ENCODE peak calls at places on chromosomes 3 and 15, in five cellular contexts. M is H9, U is neuronal stem cell, E is mesendoderm, W is mesenchymal stem cell. K is an unnamed sample.

GRCh38 chr15:97909291-97909891 is 51.1 kb upstream of the ARRDC4 start:
- DNase-seq in U (peak; percentile 63), W (peak; percentile 50), M (peak; percentile 75), E (peak; percentile 75), K (peak; percentile 50)

GRCh38 chr15:77457619-77458265 is 37.1 kb downstream of the HMG20A start:
- DNase-seq in M (no peak), U (no peak), E (no peak), W (peak; percentile 66), K (peak; percentile 68)

GRCh38 chr3:150074697-150075416 is 104.2 kb upstream of the PFN2 start:
- DNase-seq in E (no peak), W (no peak), M (no peak), U (no peak), K (no peak)

GRCh38 chr15:45094358-45094730 is 19.6 kb downstream of the DUOX2 start:
- DNase-seq in M (no peak), U (no peak), E (no peak), W (no peak), K (peak; percentile 16)

GRCh38 chr3:44076221-44076829 is 165.4 kb upstream of the TOPAZ1 start:
- DNase-seq in U (no peak), W (no peak), E (peak; percentile 53), M (peak; percentile 57), K (no peak)

GRCh38 chr3:178930116-178930515 is 141.5 kb downstream of the ZMAT3 start:
- DNase-seq in M (no peak), U (no peak), E (no peak), W (no peak), K (no peak)

GRCh38 chr15:92077353-92078080 is 224.0 kb downstream of the SLCO3A1 start:
- DNase-seq in W (peak; percentile 21), M (peak; percentile 86), U (peak; percentile 57), E (peak; percentile 88), K (peak; percentile 63)

GRCh38 chr15:92819312-92820232 is 80.6 kb upstream of the CHD2 start:
- DNase-seq in W (peak; percentile 32), U (no peak), M (no peak), E (peak; percentile 25), K (no peak)

GRCh38 chr15:60720493-60721231 is 241.7 kb upstream of the ICE2 start:
- DNase-seq in E (no peak), W (peak; percentile 41), M (no peak), U (no peak), K (no peak)

GRCh38 chr15:27730878-27731277 is 368.2 kb downstream of the OCA2 start:
- DNase-seq in M (no peak), E (no peak), U (no peak), W (no peak), K (peak; percentile 61)

GRCh38 chr15:69537085-69537484 is 84.5 kb downstream of the RPLP1 start:
- DNase-seq in W (no peak), E (peak; percentile 63), U (no peak), M (peak; percentile 41), K (no peak)

GRCh38 chr3:13023251-13024055 is 49.8 kb downstream of the IQSEC1 start:
- DNase-seq in M (no peak), U (no peak), E (no peak), W (peak; percentile 61), K (peak; percentile 28)

GRCh38 chr15:69777356-69777755 is 320.4 kb downstream of the TLE3 start:
- DNase-seq in W (no peak), M (no peak), E (no peak), U (no peak), K (no peak)

GRCh38 chr3:16884084-16884747 is 539 bp upstream of the PLCL2 start:
- DNase-seq in E (peak; percentile 78), U (peak; percentile 71), M (peak; percentile 83), W (peak; percentile 51), K (peak; percentile 6)
- H4K8ac ChIP-seq in E (no peak overlapping the region), U (no peak overlapping the region), M (no peak overlapping the region), W (no peak overlapping the region), K (no peak overlapping the region)

GRCh38 chr15:84981711-84982300 is at the start of gene PDE8A:
- DNase-seq in U (peak; percentile 40), M (peak; percentile 40), E (peak; percentile 62), W (peak; percentile 56), K (peak; percentile 31)
- H4K8ac ChIP-seq in U (no peak within 1 kb of the TSS), M (no peak within 1 kb of the TSS), E (no peak within 1 kb of the TSS), W (peak within 1 kb of the TSS; percentile 81), K (peak within 1 kb of the TSS; percentile 87)

DNA sequence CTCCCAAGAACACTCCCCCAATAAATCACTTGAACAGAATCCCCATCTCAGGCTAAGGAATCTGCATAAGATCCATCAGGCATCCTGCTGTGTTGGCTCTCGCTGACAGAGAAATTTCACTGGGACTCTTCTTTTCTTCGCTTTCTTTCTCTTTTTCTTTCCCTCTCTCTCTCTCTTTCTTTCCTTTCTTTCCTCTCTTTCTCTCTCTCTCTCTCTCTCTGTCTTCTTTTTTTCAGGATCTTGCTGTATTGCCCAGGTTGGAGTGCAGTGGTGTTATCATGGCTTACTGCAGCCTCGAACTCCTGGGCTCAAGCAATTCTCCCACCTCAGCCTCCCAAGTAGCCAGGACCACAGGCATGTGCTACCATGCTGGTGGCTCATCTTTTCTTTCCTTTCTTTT is 4.5 kb upstream of the SLC28A1 start:
- DNase-seq in W (no peak), M (no peak), E (no peak), U (no peak), K (no peak)
- H4K8ac ChIP-seq in W (no peak overlapping the region), M (no peak overlapping the region), E (no peak overlapping the region), U (no peak overlapping the region), K (no peak overlapping the region)

GRCh38 chr3:122564155-122564912 is at the start of the genes DTX3L and PARP9:
- DNase-seq in U (peak; percentile 37), W (peak; percentile 88), E (peak; percentile 76), M (peak; percentile 69), K (peak; percentile 73)

GRCh38 chr3:122562923-122563716 is 980 bp downstream of the PARP9 start:
- DNase-seq in U (no peak), E (no peak), M (no peak), W (no peak), K (no peak)

GRCh38 chr3:122560680-122561079 is 3.4 kb downstream of the PARP9 start:
- DNase-seq in E (peak; percentile 72), U (no peak), M (no peak), W (peak; percentile 71), K (peak; percentile 71)

GRCh38 chr3:122559906-122560305 is 4.2 kb downstream of the PARP9 start:
- DNase-seq in E (peak; percentile 61), M (no peak), U (no peak), W (no peak), K (no peak)

DNA sequence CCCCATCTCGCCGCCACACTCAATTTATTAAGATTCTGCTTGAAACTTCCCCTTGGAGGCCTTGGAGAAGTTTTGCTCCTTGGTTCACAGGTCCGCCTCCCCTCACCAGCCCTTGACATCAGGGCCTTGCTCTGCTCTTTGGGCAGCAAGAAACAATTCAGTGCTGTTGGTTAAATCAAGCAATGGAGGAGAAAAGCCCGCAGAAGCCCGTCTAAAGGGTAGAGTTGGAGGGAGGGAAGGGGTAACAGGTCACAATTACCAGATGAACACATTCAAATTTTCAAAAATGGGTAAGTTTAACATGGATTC is 429 bp downstream of the PARP9 start:
- DNase-seq in U (no peak), E (peak; percentile 21), W (peak; percentile 37), M (no peak), K (no peak)
- H4K8ac ChIP-seq in U (no peak overlapping the region), E (no peak overlapping the region), W (peak overlapping the region; percentile 71), M (no peak overlapping the region), K (peak overlapping the region; percentile 79)

GRCh38 chr15:62985768-62986167 is 56.8 kb upstream of the TPM1 start:
- DNase-seq in M (no peak), W (peak; percentile 81), E (peak; percentile 63), U (no peak), K (peak; percentile 81)

GRCh38 chr15:62983956-62984355 is 58.6 kb upstream of the TPM1 start:
- DNase-seq in M (no peak), W (no peak), E (no peak), U (no peak), K (no peak)

GRCh38 chr15:62989366-62990055 is 53.0 kb upstream of the TPM1 start:
- DNase-seq in W (no peak), U (no peak), E (no peak), M (no peak), K (peak; percentile 17)

GRCh38 chr15:62988701-62989100 is 53.8 kb upstream of the TPM1 start:
- DNase-seq in E (no peak), M (peak; percentile 64), W (no peak), U (no peak), K (no peak)

GRCh38 chr15:62986948-62987347 is 55.6 kb upstream of the TPM1 start:
- DNase-seq in M (no peak), U (no peak), W (no peak), E (no peak), K (no peak)
- H4K8ac ChIP-seq in M (no peak overlapping the region), U (no peak overlapping the region), W (no peak overlapping the region), E (no peak overlapping the region), K (no peak overlapping the region)

DNA sequence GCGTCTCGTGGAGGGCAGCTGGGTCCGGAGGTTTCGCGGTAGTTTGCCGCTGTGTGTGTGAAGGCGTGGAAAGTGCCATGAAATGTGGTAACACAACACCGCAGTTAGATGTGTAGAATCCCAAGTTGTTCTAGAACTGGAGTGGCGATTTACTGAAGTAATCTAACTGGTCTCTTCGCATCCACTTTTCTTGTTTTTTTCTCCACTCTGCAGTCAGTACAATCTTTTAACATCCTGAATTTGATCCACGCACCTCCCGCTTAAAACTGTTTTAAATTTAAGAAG is 479 bp downstream of the GTF2E1 start:
- DNase-seq in U (no peak), M (no peak), E (no peak), W (no peak), K (peak; percentile 29)
- H4K8ac ChIP-seq in U (no peak overlapping the region), M (no peak overlapping the region), E (no peak overlapping the region), W (peak overlapping the region; percentile 61), K (peak overlapping the region; percentile 71)

GRCh38 chr15:74032606-74033561 is 38.4 kb downstream of the PML start:
- DNase-seq in E (no peak), U (no peak), M (no peak), W (no peak), K (no peak)
- H4K8ac ChIP-seq in E (no peak overlapping the region), U (no peak overlapping the region), M (no peak overlapping the region), W (no peak overlapping the region), K (no peak overlapping the region)